ENCODE peak calls at places on chromosomes 5 and 9, in six cellular contexts. W, G, Z, O, F and D are unnamed samples.
A peak's percentile ranks its signal among the peaks of the same experiment; 100 is the strongest.

GRCh38 chr9:127366594-127366993 is 30.4 kb upstream of the SLC2A8 start:
- DNase-seq in W (no peak), G (no peak), Z (no peak), O (no peak), F (no peak), D (no peak)

GRCh38 chr9:133144142-133144886 is 19.4 kb downstream of the GBGT1 start:
- DNase-seq in W (peak; percentile 92), G (peak; percentile 85), Z (peak; percentile 51), O (peak; percentile 95), F (peak; percentile 84), D (peak; percentile 74)

GRCh38 chr5:32013658-32014057 is 160.5 kb downstream of the GOLPH3 start:
- DNase-seq in W (no peak), G (no peak), Z (no peak), O (no peak), F (no peak), D (peak; percentile 44)

GRCh38 chr5:39197556-39197955 is 21.8 kb downstream of the FYB1 start:
- DNase-seq in W (peak; percentile 70), G (no peak), Z (no peak), O (no peak), F (no peak), D (no peak)

GRCh38 chr9:128838338-128838737 is 8.7 kb upstream of the SPOUT1 start:
- DNase-seq in W (no peak), G (no peak), Z (no peak), O (no peak), F (peak; percentile 82), D (no peak)

GRCh38 chr9:83544002-83544698 is 5.9 kb upstream of the FRMD3 start:
- DNase-seq in W (no peak), G (no peak), Z (peak; percentile 38), O (no peak), F (peak; percentile 54), D (peak; percentile 53)

GRCh38 chr5:91257301-91257700 is 125.8 kb downstream of the ARRDC3 start:
- DNase-seq in W (no peak), G (no peak), Z (peak; percentile 56), O (no peak), F (no peak), D (no peak)

GRCh38 chr9:79610019-79610760 is 38.4 kb downstream of the TLE4 start:
- DNase-seq in W (no peak), G (no peak), Z (peak; percentile 45), O (no peak), F (no peak), D (no peak)

GRCh38 chr9:76255781-76256455 is 138.3 kb downstream of the RFK start:
- DNase-seq in W (no peak), G (no peak), Z (peak; percentile 98), O (no peak), F (no peak), D (no peak)

GRCh38 chr9:15642369-15642962 is 89.6 kb downstream of the CCDC171 start:
- DNase-seq in W (no peak), G (no peak), Z (peak; percentile 53), O (no peak), F (peak; percentile 59), D (peak; percentile 65)

GRCh38 chr9:137421838-137422667 is 909 bp downstream of the EXD3 start:
- DNase-seq in W (no peak), G (no peak), Z (no peak), O (no peak), F (no peak), D (no peak)

GRCh38 chr9:138011951-138012500 is 134.4 kb downstream of the CACNA1B start:
- DNase-seq in W (no peak), G (peak; percentile 39), Z (no peak), O (peak; percentile 20), F (no peak), D (no peak)

GRCh38 chr5:3313569-3313968 is 282.1 kb upstream of the IRX1 start:
- DNase-seq in W (no peak), G (no peak), Z (no peak), O (no peak), F (no peak), D (no peak)

GRCh38 chr9:16429671-16430070 is 440.8 kb downstream of the BNC2 start:
- DNase-seq in W (no peak), G (no peak), Z (no peak), O (no peak), F (no peak), D (no peak)

GRCh38 chr9:106649664-106650063 is 213.3 kb upstream of the ZNF462 start:
- DNase-seq in W (no peak), G (no peak), Z (no peak), O (no peak), F (no peak), D (no peak)

GRCh38 chr9:71079451-71079850 is 42.0 kb downstream of the TRPM3 start:
- DNase-seq in W (no peak), G (no peak), Z (peak; percentile 31), O (no peak), F (no peak), D (no peak)

GRCh38 chr5:135654646-135655045 is 75.9 kb upstream of the CXCL14 start:
- DNase-seq in W (no peak), G (no peak), Z (no peak), O (no peak), F (no peak), D (no peak)

GRCh38 chr9:26326473-26327044 is 566.0 kb downstream of the CAAP1 start:
- DNase-seq in W (no peak), G (no peak), Z (peak; percentile 81), O (no peak), F (peak; percentile 69), D (peak; percentile 52)

GRCh38 chr5:1526151-1526631 is 2.4 kb upstream of the LPCAT1 start:
- DNase-seq in W (no peak), G (peak; percentile 53), Z (no peak), O (peak; percentile 44), F (no peak), D (peak; percentile 27)

GRCh38 chr5:24232929-24233328 is 411.8 kb downstream of the CDH10 start:
- DNase-seq in W (no peak), G (no peak), Z (no peak), O (no peak), F (no peak), D (peak; percentile 8)

GRCh38 chr5:15525679-15526275 is 25.8 kb downstream of the FBXL7 start:
- DNase-seq in W (no peak), G (no peak), Z (peak; percentile 63), O (no peak), F (no peak), D (no peak)

GRCh38 chr5:82004511-82004910 is 32.7 kb downstream of the ATG10 start:
- DNase-seq in W (no peak), G (no peak), Z (peak; percentile 80), O (no peak), F (no peak), D (no peak)

GRCh38 chr9:78026416-78026815 is 5.2 kb downstream of the GNAQ start:
- DNase-seq in W (no peak), G (no peak), Z (no peak), O (no peak), F (no peak), D (no peak)

GRCh38 chr5:160271396-160271795 is 41.0 kb downstream of the CCNJL start:
- DNase-seq in W (no peak), G (no peak), Z (no peak), O (no peak), F (peak; percentile 55), D (peak; percentile 54)

GRCh38 chr9:123087359-123087888 is 54.0 kb downstream of the GPR21 start:
- DNase-seq in W (no peak), G (no peak), Z (no peak), O (no peak), F (no peak), D (no peak)
- H3K36me3 ChIP-seq in W (peaks cover 20% of the 10 kb centered on the region), G (peaks cover 57% of the 10 kb centered on the region), Z (peaks cover 18% of the 10 kb centered on the region), O (peaks cover 22% of the 10 kb centered on the region), F (peaks cover 29% of the 10 kb centered on the region), D (peaks cover 50% of the 10 kb centered on the region)

GRCh38 chr5:41832430-41832829 is 37.8 kb downstream of the OXCT1 start:
- DNase-seq in W (no peak), G (no peak), Z (no peak), O (no peak), F (no peak), D (no peak)
- H3K9me3 ChIP-seq in W (no peaks in the 10 kb centered on the region), G (no peaks in the 10 kb centered on the region), Z (no peaks in the 10 kb centered on the region), O (no peaks in the 10 kb centered on the region), F (no peaks in the 10 kb centered on the region), D (no peaks in the 10 kb centered on the region)

GRCh38 chr5:69270827-69271226 is 36.1 kb downstream of the CDK7 start:
- DNase-seq in W (no peak), G (no peak), Z (no peak), O (no peak), F (no peak), D (no peak)

GRCh38 chr5:69268899-69269298 is 34.2 kb downstream of the CDK7 start:
- DNase-seq in W (no peak), G (no peak), Z (no peak), O (no peak), F (no peak), D (peak; percentile 27)

GRCh38 chr5:69261034-69261433 is 26.3 kb downstream of the CDK7 start:
- DNase-seq in W (no peak), G (no peak), Z (peak; percentile 83), O (no peak), F (no peak), D (no peak)

GRCh38 chr5:69271376-69271775 is 36.7 kb downstream of the CDK7 start:
- DNase-seq in W (no peak), G (no peak), Z (peak; percentile 60), O (no peak), F (no peak), D (no peak)

DNA sequence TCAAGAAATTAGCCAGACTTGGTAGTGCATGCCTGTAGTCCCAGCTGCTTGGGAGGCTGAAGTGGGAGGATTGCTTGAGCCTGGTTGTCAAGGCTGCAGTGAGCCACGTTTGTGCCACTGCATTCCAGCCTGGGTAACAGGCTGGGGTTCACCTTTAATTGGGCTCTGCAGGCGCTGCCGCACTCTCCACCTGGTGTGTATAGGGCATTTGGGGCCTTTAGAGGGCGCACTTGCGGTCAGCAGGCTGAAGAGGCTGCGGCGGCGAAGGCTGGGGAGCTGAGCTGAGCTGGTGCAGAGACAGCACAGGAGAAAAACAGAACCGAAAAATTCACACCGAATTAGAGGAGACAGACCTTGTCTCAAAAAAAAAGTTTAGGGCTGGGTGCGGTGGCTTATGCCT is 31.2 kb downstream of the CDK7 start:
- DNase-seq in W (peak; percentile 6), G (no peak), Z (no peak), O (peak; percentile 66), F (peak; percentile 49), D (peak; percentile 15)
- H3K36me3 ChIP-seq in W (peaks cover 10% of the 10 kb centered on the region), G (peaks cover 74% of the 10 kb centered on the region), Z (peaks cover 36% of the 10 kb centered on the region), O (peaks cover 35% of the 10 kb centered on the region), F (peaks cover 15% of the 10 kb centered on the region), D (peaks cover 65% of the 10 kb centered on the region)

DNA sequence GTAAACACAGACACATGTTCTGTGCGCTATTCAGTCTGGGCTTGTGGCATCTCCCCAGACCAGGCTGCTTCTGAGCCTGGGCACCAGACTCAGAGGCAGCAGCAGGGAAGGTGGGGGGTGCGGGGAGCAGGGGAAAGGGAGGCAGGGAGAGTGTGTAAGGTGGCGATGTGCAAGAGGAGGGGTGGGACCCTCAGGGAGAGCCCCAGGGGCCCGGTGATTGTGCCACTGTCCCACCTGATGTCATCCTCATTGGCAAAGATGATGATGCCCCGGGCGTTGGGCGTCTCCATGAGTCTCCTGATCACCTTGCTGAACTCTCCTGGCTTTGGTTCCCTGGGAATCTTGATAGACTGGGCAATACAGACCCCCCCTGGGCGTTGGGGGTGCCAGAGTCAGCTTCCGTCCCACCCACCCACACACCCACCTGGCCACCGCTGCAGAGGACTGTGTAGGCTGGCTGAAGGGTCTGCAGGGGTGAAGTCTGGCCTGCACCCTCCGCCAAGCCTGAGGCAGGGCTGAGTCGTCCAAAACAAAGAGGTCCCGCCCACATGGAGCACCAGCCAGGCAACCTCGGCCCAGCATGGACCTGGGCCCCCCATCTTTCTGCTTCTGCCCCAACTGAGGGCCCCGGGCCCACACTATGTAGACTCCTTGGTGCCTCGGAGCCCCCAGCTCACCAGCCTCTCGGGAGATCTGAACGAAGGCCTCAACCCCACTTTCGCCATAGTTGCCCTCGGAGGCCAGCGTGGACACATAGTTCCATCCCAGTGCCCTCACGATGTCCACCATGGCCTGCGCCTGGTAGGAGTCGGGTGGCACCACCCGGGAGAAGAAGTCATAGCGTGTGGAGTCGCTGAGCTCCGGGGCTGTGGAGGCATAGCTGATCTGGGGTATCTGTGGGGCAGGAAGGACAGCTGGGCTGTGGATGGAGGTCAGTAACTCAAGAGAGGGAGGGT is 3.7 kb downstream of the GRM6 start:
- DNase-seq in W (no peak), G (no peak), Z (no peak), O (peak; percentile 44), F (no peak), D (no peak)
- H3K9me3 ChIP-seq in W (no peaks in the 10 kb centered on the region), G (no peaks in the 10 kb centered on the region), Z (peaks cover 62% of the 10 kb centered on the region), O (peaks cover 16% of the 10 kb centered on the region), F (no peaks in the 10 kb centered on the region), D (no peaks in the 10 kb centered on the region)